ENCODE peak calls at places on chromosomes 6 and 20, in four cellular contexts. One of them, this sample, is unnamed.

GRCh38 chr6:168388641-168389633 is 52.0 kb upstream of the SMOC2 start:
- DNase-seq in GM12878: no peak
- DNase-seq in K562: no peak
- DNase-seq in HepG2: peak
- DNase-seq in this sample: no peak

GRCh38 chr20:61609461-61609860 is 357.4 kb downstream of the CDH4 start:
- DNase-seq in GM12878: no peak
- DNase-seq in K562: no peak
- DNase-seq in HepG2: no peak
- DNase-seq in this sample: no peak

GRCh38 chr20:21019831-21020655 is 86.1 kb downstream of the LINC00237 start:
- DNase-seq in GM12878: no peak
- DNase-seq in K562: no peak
- DNase-seq in HepG2: peak
- DNase-seq in this sample: no peak

GRCh38 chr6:121925024-121925423 is 474.4 kb upstream of the HSF2 start:
- DNase-seq in GM12878: no peak
- DNase-seq in K562: no peak
- DNase-seq in HepG2: no peak
- DNase-seq in this sample: no peak

GRCh38 chr6:19375613-19376012 is 461.6 kb upstream of the ID4 start:
- DNase-seq in GM12878: no peak
- DNase-seq in K562: no peak
- DNase-seq in HepG2: no peak
- DNase-seq in this sample: no peak

GRCh38 chr20:9978395-9979004 is 56.3 kb upstream of the ANKEF1 start:
- DNase-seq in GM12878: peak
- DNase-seq in K562: no peak
- DNase-seq in HepG2: peak
- DNase-seq in this sample: peak

GRCh38 chr6:105022416-105022815 is 65.5 kb downstream of the LIN28B start:
- DNase-seq in GM12878: no peak
- DNase-seq in K562: no peak
- DNase-seq in HepG2: no peak
- DNase-seq in this sample: no peak

GRCh38 chr6:116533233-116533957 is 12.1 kb downstream of the TRAPPC3L start:
- DNase-seq in GM12878: no peak
- DNase-seq in K562: no peak
- DNase-seq in HepG2: no peak
- DNase-seq in this sample: no peak

GRCh38 chr6:129102741-129103140 is 219.8 kb downstream of the LAMA2 start:
- DNase-seq in GM12878: no peak
- DNase-seq in K562: no peak
- DNase-seq in HepG2: no peak
- DNase-seq in this sample: no peak

GRCh38 chr6:1318036-1318435 is 6.1 kb downstream of the FOXQ1 start:
- DNase-seq in GM12878: no peak
- DNase-seq in K562: no peak
- DNase-seq in HepG2: no peak
- DNase-seq in this sample: no peak

GRCh38 chr20:19099586-19100555 is 112.6 kb upstream of the SLC24A3 start:
- DNase-seq in GM12878: no peak
- DNase-seq in K562: no peak
- DNase-seq in HepG2: no peak
- DNase-seq in this sample: no peak

GRCh38 chr6:140203611-140204553 is 829.4 kb upstream of the CITED2 start:
- DNase-seq in GM12878: no peak
- DNase-seq in K562: no peak
- DNase-seq in HepG2: no peak
- DNase-seq in this sample: peak
- H2AFZ ChIP-seq in GM12878: no peak
- H2AFZ ChIP-seq in K562: no peak
- H2AFZ ChIP-seq in HepG2: no peak
- H2AFZ ChIP-seq in this sample: peak

GRCh38 chr6:156258981-156259380 is 518.2 kb upstream of the ARID1B start:
- DNase-seq in GM12878: no peak
- DNase-seq in K562: no peak
- DNase-seq in HepG2: no peak
- DNase-seq in this sample: no peak
- TF ChIP-seq MYC in GM12878: no peak
- TF ChIP-seq MYC in K562: no peak
- TF ChIP-seq MYC in HepG2: no peak
- TF ChIP-seq MYC in this sample: no peak

DNA sequence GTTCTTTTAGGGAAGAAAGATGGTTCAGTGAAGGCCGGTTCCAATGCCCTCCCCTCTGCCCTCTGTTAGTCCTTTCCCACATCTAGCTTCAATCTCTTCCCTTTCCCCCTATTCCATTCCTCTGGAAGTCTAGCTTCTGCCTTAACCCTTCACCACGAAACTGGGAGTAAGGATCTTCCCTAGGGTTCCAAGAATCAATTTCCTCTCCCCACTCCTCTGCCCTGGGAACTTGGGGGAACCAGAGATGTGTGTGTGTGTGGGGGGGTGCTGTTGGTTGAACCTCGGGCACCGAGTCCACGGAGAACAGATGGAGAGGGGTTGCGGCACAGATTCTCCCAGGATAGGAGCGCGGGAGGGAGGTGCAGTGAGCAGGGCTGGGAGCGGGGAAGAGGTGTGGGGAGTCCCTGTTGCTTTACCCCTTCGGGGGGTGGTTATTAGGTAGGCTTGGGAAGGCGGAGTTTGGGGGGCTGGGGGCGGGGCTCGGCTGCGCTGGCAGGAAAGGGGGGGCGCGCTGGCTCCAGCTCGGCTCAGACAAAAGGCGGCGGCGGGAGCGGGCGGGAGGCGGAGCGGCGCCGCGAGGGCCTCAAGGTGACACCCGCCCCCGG is at the start of gene TMEM151B:
- DNase-seq in GM12878: no peak
- DNase-seq in K562: no peak
- DNase-seq in HepG2: no peak
- DNase-seq in this sample: no peak
- H2AFZ ChIP-seq in GM12878: no peak
- H2AFZ ChIP-seq in K562: no peak
- H2AFZ ChIP-seq in HepG2: no peak
- H2AFZ ChIP-seq in this sample: no peak

GRCh38 chr6:113495521-113495920 is 361.6 kb upstream of the MARCKS start:
- DNase-seq in GM12878: no peak
- DNase-seq in K562: no peak
- DNase-seq in HepG2: no peak
- DNase-seq in this sample: peak
- TF ChIP-seq MYC in GM12878: no peak
- TF ChIP-seq MYC in K562: no peak
- TF ChIP-seq MYC in HepG2: no peak
- TF ChIP-seq MYC in this sample: no peak

DNA sequence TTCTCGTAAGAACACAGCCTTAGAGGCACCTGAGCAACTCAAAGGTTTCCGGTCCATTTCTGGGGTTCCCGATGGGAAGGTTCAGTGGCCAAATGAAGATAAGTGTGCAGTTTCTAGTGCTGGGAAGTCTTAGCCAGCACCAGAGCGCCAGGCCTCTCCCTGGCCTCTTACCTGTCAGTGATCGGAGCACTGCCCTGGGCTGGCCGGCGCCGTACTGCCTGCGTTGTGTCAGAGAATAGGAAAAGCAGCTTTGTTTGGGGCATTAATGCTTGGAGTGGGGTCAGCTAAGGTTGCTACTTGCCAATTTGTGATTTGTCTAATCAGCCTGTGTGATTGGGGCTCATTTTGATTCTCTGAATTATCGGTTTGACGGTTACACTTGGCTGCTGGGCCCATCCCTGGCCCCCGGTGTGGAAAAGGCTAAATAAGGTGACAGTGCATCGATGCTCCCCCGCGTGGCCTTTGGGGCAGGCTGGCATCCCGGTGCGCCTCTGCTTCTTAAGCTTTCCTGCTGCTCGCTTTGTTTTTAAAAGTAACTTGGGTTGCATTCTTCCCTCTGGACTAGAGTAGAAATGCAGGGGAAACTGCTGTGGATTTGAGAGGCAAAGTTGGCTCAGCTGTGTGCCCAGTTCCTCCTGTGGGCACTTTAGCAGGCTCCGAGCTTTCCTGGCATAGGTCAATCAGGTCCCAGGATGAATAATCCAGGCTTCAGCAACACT is 51.8 kb downstream of the TCP11 start:
- DNase-seq in GM12878: no peak
- DNase-seq in K562: no peak
- DNase-seq in HepG2: no peak
- DNase-seq in this sample: no peak
- H2AFZ ChIP-seq in GM12878: no peak
- H2AFZ ChIP-seq in K562: no peak
- H2AFZ ChIP-seq in HepG2: no peak
- H2AFZ ChIP-seq in this sample: no peak

GRCh38 chr20:62640870-62641748 is 1.2 kb upstream of the SLCO4A1 start:
- DNase-seq in GM12878: no peak
- DNase-seq in K562: no peak
- DNase-seq in HepG2: no peak
- DNase-seq in this sample: no peak
- TF ChIP-seq MYC in GM12878: no peak
- TF ChIP-seq MYC in K562: no peak
- TF ChIP-seq MYC in HepG2: no peak
- TF ChIP-seq MYC in this sample: no peak

GRCh38 chr6:137494967-137495595 is 887 bp upstream of the OLIG3 start:
- DNase-seq in GM12878: no peak
- DNase-seq in K562: no peak
- DNase-seq in HepG2: no peak
- DNase-seq in this sample: no peak
- H2AFZ ChIP-seq in GM12878: no peak
- H2AFZ ChIP-seq in K562: no peak
- H2AFZ ChIP-seq in HepG2: no peak
- H2AFZ ChIP-seq in this sample: no peak